ENCODE peak calls at places on chromosomes 12 and 14, in six cellular contexts. One of them, this sample, is unnamed.

GRCh38 chr12:10021342-10021741 is 9.1 kb upstream of the CLEC9A start:
- DNase-seq in GM12865: no peak
- DNase-seq in tibial artery: no peak
- DNase-seq in breast epithelium: no peak
- DNase-seq in foreskin fibroblast: no peak
- DNase-seq in upper lobe of left lung: no peak
- DNase-seq in this sample: no peak

GRCh38 chr12:51921017-51921725 is 13.9 kb downstream of the ACVRL1 start:
- DNase-seq in GM12865: no peak
- DNase-seq in tibial artery: no peak
- DNase-seq in breast epithelium: no peak
- DNase-seq in foreskin fibroblast: no peak
- DNase-seq in upper lobe of left lung: no peak
- DNase-seq in this sample: no peak

GRCh38 chr14:92906823-92907222 is 16.1 kb upstream of the CHGA start:
- DNase-seq in GM12865: no peak
- DNase-seq in tibial artery: no peak
- DNase-seq in breast epithelium: no peak
- DNase-seq in foreskin fibroblast: no peak
- DNase-seq in upper lobe of left lung: no peak
- DNase-seq in this sample: no peak

GRCh38 chr12:47885012-47885501 is 19.7 kb downstream of the VDR start:
- DNase-seq in GM12865: peak
- DNase-seq in tibial artery: no peak
- DNase-seq in breast epithelium: no peak
- DNase-seq in foreskin fibroblast: no peak
- DNase-seq in upper lobe of left lung: no peak
- DNase-seq in this sample: no peak

GRCh38 chr14:103528158-103528511 is 861 bp upstream of the TRMT61A start:
- DNase-seq in GM12865: no peak
- DNase-seq in tibial artery: no peak
- DNase-seq in breast epithelium: no peak
- DNase-seq in foreskin fibroblast: no peak
- DNase-seq in upper lobe of left lung: peak
- DNase-seq in this sample: no peak

GRCh38 chr12:29283969-29284368 is 97.0 kb downstream of the ERGIC2 start:
- DNase-seq in GM12865: no peak
- DNase-seq in tibial artery: no peak
- DNase-seq in breast epithelium: no peak
- DNase-seq in foreskin fibroblast: peak
- DNase-seq in upper lobe of left lung: no peak
- DNase-seq in this sample: no peak

GRCh38 chr12:90938451-90938850 is 16.5 kb downstream of the CCER1 start:
- DNase-seq in GM12865: no peak
- DNase-seq in tibial artery: no peak
- DNase-seq in breast epithelium: no peak
- DNase-seq in foreskin fibroblast: peak
- DNase-seq in upper lobe of left lung: no peak
- DNase-seq in this sample: no peak

GRCh38 chr14:99737451-99737951 is 53.4 kb downstream of the CYP46A1 start:
- DNase-seq in GM12865: no peak
- DNase-seq in tibial artery: peak
- DNase-seq in breast epithelium: no peak
- DNase-seq in foreskin fibroblast: no peak
- DNase-seq in upper lobe of left lung: peak
- DNase-seq in this sample: no peak

GRCh38 chr14:53596845-53597525 is 359.6 kb downstream of the BMP4 start:
- DNase-seq in GM12865: no peak
- DNase-seq in tibial artery: no peak
- DNase-seq in breast epithelium: no peak
- DNase-seq in foreskin fibroblast: no peak
- DNase-seq in upper lobe of left lung: no peak
- DNase-seq in this sample: no peak

GRCh38 chr14:102951799-102952198 is 29.3 kb downstream of the AMN start:
- DNase-seq in GM12865: no peak
- DNase-seq in tibial artery: no peak
- DNase-seq in breast epithelium: no peak
- DNase-seq in foreskin fibroblast: no peak
- DNase-seq in upper lobe of left lung: no peak
- DNase-seq in this sample: no peak

GRCh38 chr12:52390739-52391617 is 5.5 kb upstream of the KRT84 start:
- DNase-seq in GM12865: peak
- DNase-seq in tibial artery: no peak
- DNase-seq in breast epithelium: no peak
- DNase-seq in foreskin fibroblast: no peak
- DNase-seq in upper lobe of left lung: no peak
- DNase-seq in this sample: no peak

GRCh38 chr12:58678753-58679152 is 241.6 kb downstream of the LRIG3 start:
- DNase-seq in GM12865: no peak
- DNase-seq in tibial artery: no peak
- DNase-seq in breast epithelium: no peak
- DNase-seq in foreskin fibroblast: no peak
- DNase-seq in upper lobe of left lung: no peak
- DNase-seq in this sample: no peak

GRCh38 chr12:38138225-38139221 is 178.1 kb upstream of the ALG10B start:
- DNase-seq in GM12865: peak
- DNase-seq in tibial artery: peak
- DNase-seq in breast epithelium: peak
- DNase-seq in foreskin fibroblast: peak
- DNase-seq in upper lobe of left lung: peak
- DNase-seq in this sample: no peak

GRCh38 chr14:94671870-94672444 is 59.8 kb downstream of the SERPINA3 start:
- DNase-seq in GM12865: no peak
- DNase-seq in tibial artery: no peak
- DNase-seq in breast epithelium: no peak
- DNase-seq in foreskin fibroblast: no peak
- DNase-seq in upper lobe of left lung: no peak
- DNase-seq in this sample: no peak

GRCh38 chr14:100875126-100875525 is 28.4 kb downstream of the RTL1 start:
- DNase-seq in GM12865: no peak
- DNase-seq in tibial artery: no peak
- DNase-seq in breast epithelium: no peak
- DNase-seq in foreskin fibroblast: no peak
- DNase-seq in upper lobe of left lung: no peak
- DNase-seq in this sample: no peak

GRCh38 chr12:51678086-51678724 is 87.2 kb downstream of the SCN8A start:
- DNase-seq in GM12865: peak
- DNase-seq in tibial artery: no peak
- DNase-seq in breast epithelium: no peak
- DNase-seq in foreskin fibroblast: no peak
- DNase-seq in upper lobe of left lung: peak
- DNase-seq in this sample: no peak

GRCh38 chr12:9114946-9115345 is 773 bp downstream of the A2M start:
- DNase-seq in GM12865: no peak
- DNase-seq in tibial artery: no peak
- DNase-seq in breast epithelium: no peak
- DNase-seq in foreskin fibroblast: no peak
- DNase-seq in upper lobe of left lung: no peak
- DNase-seq in this sample: no peak

GRCh38 chr12:132496710-132497109 is 6.8 kb downstream of the FBRSL1 start:
- DNase-seq in GM12865: no peak
- DNase-seq in tibial artery: no peak
- DNase-seq in breast epithelium: no peak
- DNase-seq in foreskin fibroblast: no peak
- DNase-seq in upper lobe of left lung: no peak
- DNase-seq in this sample: no peak

GRCh38 chr12:32108829-32109228 is 2.2 kb downstream of the BICD1 start:
- DNase-seq in GM12865: peak
- DNase-seq in tibial artery: no peak
- DNase-seq in breast epithelium: no peak
- DNase-seq in foreskin fibroblast: no peak
- DNase-seq in upper lobe of left lung: no peak
- DNase-seq in this sample: no peak

GRCh38 chr14:100159107-100159864 is at the start of gene DEGS2:
- DNase-seq in GM12865: peak
- DNase-seq in tibial artery: no peak
- DNase-seq in breast epithelium: no peak
- DNase-seq in foreskin fibroblast: no peak
- DNase-seq in upper lobe of left lung: peak
- DNase-seq in this sample: no peak

GRCh38 chr12:22477894-22478287 is 66.5 kb downstream of the C2CD5 start:
- DNase-seq in GM12865: peak
- DNase-seq in tibial artery: no peak
- DNase-seq in breast epithelium: no peak
- DNase-seq in foreskin fibroblast: no peak
- DNase-seq in upper lobe of left lung: no peak
- DNase-seq in this sample: no peak

GRCh38 chr12:106147956-106148355 is 9.2 kb upstream of the NUAK1 start:
- DNase-seq in GM12865: no peak
- DNase-seq in tibial artery: peak
- DNase-seq in breast epithelium: no peak
- DNase-seq in foreskin fibroblast: no peak
- DNase-seq in upper lobe of left lung: no peak
- DNase-seq in this sample: no peak

GRCh38 chr14:58994130-58994529 is 194.3 kb upstream of the DAAM1 start:
- DNase-seq in GM12865: no peak
- DNase-seq in tibial artery: no peak
- DNase-seq in breast epithelium: no peak
- DNase-seq in foreskin fibroblast: no peak
- DNase-seq in upper lobe of left lung: no peak
- DNase-seq in this sample: no peak

DNA sequence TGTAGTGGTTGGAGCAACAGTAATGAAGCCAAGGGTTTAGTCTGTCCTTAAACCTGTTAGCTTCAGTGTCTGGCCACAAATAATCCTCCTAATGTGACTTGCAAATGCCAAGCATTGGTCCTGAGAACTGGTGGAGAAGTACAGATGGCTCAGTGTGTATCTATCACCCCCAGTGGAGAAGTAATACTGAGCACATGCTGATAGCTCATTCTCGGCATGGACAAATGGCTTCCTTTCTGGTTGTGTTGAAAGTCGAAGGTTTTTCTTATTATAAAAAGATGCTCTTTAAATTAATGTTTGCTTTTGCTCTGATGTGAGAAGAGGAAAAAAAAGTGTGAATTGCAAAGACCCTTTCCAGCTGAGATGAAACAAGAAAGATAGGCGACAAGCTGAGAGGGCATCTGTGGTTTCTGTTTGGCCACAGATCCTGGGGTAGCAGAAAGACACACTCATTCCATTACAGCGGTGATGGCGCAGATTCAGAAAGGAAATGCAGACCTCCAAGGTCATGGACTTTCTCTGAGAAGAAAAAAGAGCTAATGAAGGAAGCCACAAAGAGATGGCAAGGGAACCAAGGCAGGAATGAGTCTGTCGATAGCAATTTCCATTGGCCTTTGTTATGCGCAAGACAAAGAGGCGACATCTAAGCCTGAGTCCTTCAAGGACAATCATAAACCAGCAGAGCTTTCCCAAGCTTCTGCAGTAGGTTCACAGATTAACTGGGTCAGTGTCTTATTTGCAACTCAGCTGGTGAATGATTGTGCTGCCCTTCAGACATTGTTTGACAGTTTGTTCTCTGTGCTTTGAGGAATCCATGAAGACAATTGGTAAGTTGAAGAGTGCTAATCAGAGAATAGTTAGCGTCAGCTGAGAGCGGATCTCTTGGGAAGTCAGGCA is 155.5 kb upstream of the RGS6 start:
- DNase-seq in GM12865: peak
- DNase-seq in tibial artery: no peak
- DNase-seq in breast epithelium: no peak
- DNase-seq in foreskin fibroblast: no peak
- DNase-seq in upper lobe of left lung: no peak
- DNase-seq in this sample: no peak
- TF ChIP-seq CTCF in GM12865: no peak
- TF ChIP-seq CTCF in tibial artery: no peak
- TF ChIP-seq CTCF in breast epithelium: no peak
- TF ChIP-seq CTCF in foreskin fibroblast: no peak
- TF ChIP-seq CTCF in upper lobe of left lung: no peak
- TF ChIP-seq CTCF in this sample: no peak

GRCh38 chr14:39419272-39419671 is 13.0 kb downstream of the FBXO33 start:
- DNase-seq in GM12865: no peak
- DNase-seq in tibial artery: no peak
- DNase-seq in breast epithelium: no peak
- DNase-seq in foreskin fibroblast: no peak
- DNase-seq in upper lobe of left lung: no peak
- DNase-seq in this sample: no peak

GRCh38 chr14:39416072-39416471 is 16.2 kb downstream of the FBXO33 start:
- DNase-seq in GM12865: no peak
- DNase-seq in tibial artery: no peak
- DNase-seq in breast epithelium: no peak
- DNase-seq in foreskin fibroblast: no peak
- DNase-seq in upper lobe of left lung: no peak
- DNase-seq in this sample: no peak

GRCh38 chr14:39422243-39422642 is 10.0 kb downstream of the FBXO33 start:
- DNase-seq in GM12865: no peak
- DNase-seq in tibial artery: no peak
- DNase-seq in breast epithelium: no peak
- DNase-seq in foreskin fibroblast: no peak
- DNase-seq in upper lobe of left lung: no peak
- DNase-seq in this sample: no peak

GRCh38 chr14:39417014-39417413 is 15.2 kb downstream of the FBXO33 start:
- DNase-seq in GM12865: no peak
- DNase-seq in tibial artery: no peak
- DNase-seq in breast epithelium: no peak
- DNase-seq in foreskin fibroblast: no peak
- DNase-seq in upper lobe of left lung: no peak
- DNase-seq in this sample: no peak
- TF ChIP-seq CTCF in GM12865: no peak
- TF ChIP-seq CTCF in tibial artery: no peak
- TF ChIP-seq CTCF in breast epithelium: no peak
- TF ChIP-seq CTCF in foreskin fibroblast: peak
- TF ChIP-seq CTCF in upper lobe of left lung: no peak
- TF ChIP-seq CTCF in this sample: peak

DNA sequence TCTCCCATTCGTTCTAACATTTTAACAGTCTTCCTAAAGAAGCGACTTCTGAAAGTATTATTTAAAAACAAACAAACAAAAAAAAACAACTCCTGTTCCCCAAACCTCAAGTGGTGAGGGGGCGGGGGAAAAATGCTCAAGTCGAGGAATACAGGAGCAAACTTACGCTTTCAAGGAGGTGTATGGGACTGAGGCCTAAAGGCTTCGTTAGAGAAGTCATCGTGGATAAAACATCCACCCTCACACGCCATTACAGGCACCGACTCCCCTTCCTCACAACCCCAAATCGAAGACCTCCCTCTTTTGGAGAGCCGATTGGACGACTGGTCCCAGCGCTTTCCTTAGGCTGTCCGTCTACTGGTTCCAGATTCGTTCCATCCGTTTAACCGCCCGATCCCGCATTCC is 693 bp downstream of the CBX5 start:
- DNase-seq in GM12865: no peak
- DNase-seq in tibial artery: no peak
- DNase-seq in breast epithelium: no peak
- DNase-seq in foreskin fibroblast: no peak
- DNase-seq in upper lobe of left lung: no peak
- DNase-seq in this sample: no peak
- TF ChIP-seq CTCF in GM12865: no peak
- TF ChIP-seq CTCF in tibial artery: no peak
- TF ChIP-seq CTCF in breast epithelium: no peak
- TF ChIP-seq CTCF in foreskin fibroblast: no peak
- TF ChIP-seq CTCF in upper lobe of left lung: no peak
- TF ChIP-seq CTCF in this sample: no peak

DNA sequence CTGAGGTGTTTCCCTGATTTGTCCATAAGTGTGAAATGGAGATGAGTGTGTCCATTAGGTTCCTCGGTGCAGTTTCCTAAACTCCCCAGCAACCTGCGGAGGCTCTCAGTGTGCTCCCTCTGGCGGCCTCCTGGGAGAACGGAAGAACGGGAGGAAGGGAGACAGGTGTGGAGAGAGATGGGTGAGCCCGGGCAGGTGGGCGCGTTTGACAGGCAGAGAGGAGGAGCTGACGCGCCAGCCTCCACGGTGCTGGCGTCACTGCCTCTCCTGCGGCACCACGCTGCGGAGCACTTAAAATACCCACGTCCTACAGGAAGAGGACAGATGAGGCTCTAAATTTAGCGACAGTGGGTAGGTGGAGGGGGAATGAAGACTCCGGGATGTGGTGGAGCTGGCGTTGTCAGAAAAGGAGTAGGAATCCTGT is 26.8 kb upstream of the PEX5 start:
- DNase-seq in GM12865: peak
- DNase-seq in tibial artery: no peak
- DNase-seq in breast epithelium: no peak
- DNase-seq in foreskin fibroblast: no peak
- DNase-seq in upper lobe of left lung: peak
- DNase-seq in this sample: no peak
- TF ChIP-seq CTCF in GM12865: peak
- TF ChIP-seq CTCF in tibial artery: peak
- TF ChIP-seq CTCF in breast epithelium: peak
- TF ChIP-seq CTCF in foreskin fibroblast: peak
- TF ChIP-seq CTCF in upper lobe of left lung: peak
- TF ChIP-seq CTCF in this sample: peak